ENCODE peak calls at places on chromosomes 2 and 18, in four cellular contexts. One of them, this sample, is unnamed.

GRCh38 chr2:59398081-59398480 is 1155.4 kb downstream of the BCL11A start:
- DNase-seq in IMR-90: no peak
- DNase-seq in epithelial cell of esophagus: no peak
- DNase-seq in ascending aorta: no peak
- DNase-seq in this sample: no peak

GRCh38 chr2:55009277-55010055 is 40.8 kb downstream of the RTN4 start:
- DNase-seq in IMR-90: no peak
- DNase-seq in epithelial cell of esophagus: no peak
- DNase-seq in ascending aorta: no peak
- DNase-seq in this sample: peak

GRCh38 chr2:172350844-172351480 is 76.4 kb upstream of the ITGA6 start:
- DNase-seq in IMR-90: no peak
- DNase-seq in epithelial cell of esophagus: no peak
- DNase-seq in ascending aorta: peak
- DNase-seq in this sample: no peak

GRCh38 chr2:163734911-163735691 is 707 bp downstream of the FIGN start:
- DNase-seq in IMR-90: peak
- DNase-seq in epithelial cell of esophagus: peak
- DNase-seq in ascending aorta: no peak
- DNase-seq in this sample: no peak

GRCh38 chr18:74732380-74732779 is 134.7 kb downstream of the ZNF407 start:
- DNase-seq in IMR-90: no peak
- DNase-seq in epithelial cell of esophagus: no peak
- DNase-seq in ascending aorta: no peak
- DNase-seq in this sample: no peak

GRCh38 chr2:70947556-70948184 is 12.0 kb downstream of the ATP6V1B1 start:
- DNase-seq in IMR-90: peak
- DNase-seq in epithelial cell of esophagus: peak
- DNase-seq in ascending aorta: peak
- DNase-seq in this sample: no peak

GRCh38 chr2:105771841-105772240 is 27.1 kb downstream of the NCK2 start:
- DNase-seq in IMR-90: no peak
- DNase-seq in epithelial cell of esophagus: no peak
- DNase-seq in ascending aorta: no peak
- DNase-seq in this sample: no peak

GRCh38 chr2:156003780-156004179 is 328.7 kb downstream of the NR4A2 start:
- DNase-seq in IMR-90: no peak
- DNase-seq in epithelial cell of esophagus: peak
- DNase-seq in ascending aorta: no peak
- DNase-seq in this sample: no peak

GRCh38 chr18:51150430-51150746 is 47.1 kb downstream of the MEX3C start:
- DNase-seq in IMR-90: no peak
- DNase-seq in epithelial cell of esophagus: no peak
- DNase-seq in ascending aorta: no peak
- DNase-seq in this sample: no peak

GRCh38 chr2:99597616-99598015 is 107.8 kb upstream of the REV1 start:
- DNase-seq in IMR-90: peak
- DNase-seq in epithelial cell of esophagus: no peak
- DNase-seq in ascending aorta: no peak
- DNase-seq in this sample: no peak

GRCh38 chr2:27901219-27901618 is 10.7 kb downstream of the BABAM2 start:
- DNase-seq in IMR-90: peak
- DNase-seq in epithelial cell of esophagus: no peak
- DNase-seq in ascending aorta: no peak
- DNase-seq in this sample: no peak

This sample was measured in central memory CD4-positive, alpha-beta T cell.